ENCODE peak calls at places on chromosome 7, in four cellular contexts. Y is stimulated activated CD4-positive, alpha-beta T cell treated with anti-CD3 and anti-CD28 coated beads, Interleukin-4, amount 100 ng/mL, for 1 hour; F is EL; A is activated CD4-positive, alpha-beta T cell treated with anti-CD3 and anti-CD28 coated beads for 48 hours. Z is an unnamed sample.

GRCh38 chr7:44196450-44196872 is 4.3 kb upstream of the YKT6 start:
- DNase-seq in Y (no peak), F (peak; percentile 62), A (peak; percentile 46), Z (no peak)

GRCh38 chr7:107792364-107792763 is 10.7 kb downstream of the SLC26A3 start:
- DNase-seq in Y (no peak), F (no peak), A (no peak), Z (no peak)

GRCh38 chr7:47042669-47043068 is 539.2 kb downstream of the TNS3 start:
- DNase-seq in Y (no peak), F (no peak), A (no peak), Z (no peak)

GRCh38 chr7:16071246-16071857 is 350.0 kb downstream of the CRPPA start:
- DNase-seq in Y (no peak), F (peak; percentile 56), A (peak; percentile 4), Z (no peak)

GRCh38 chr7:27145167-27145883 is 1.8 kb upstream of the HOXA5 start:
- DNase-seq in Y (no peak), F (no peak), A (no peak), Z (no peak)

GRCh38 chr7:17745588-17745987 is 194.7 kb downstream of the SNX13 start:
- DNase-seq in Y (no peak), F (no peak), A (no peak), Z (no peak)

GRCh38 chr7:39754326-39755120 is 131.2 kb downstream of the RALA start:
- DNase-seq in Y (no peak), F (peak; percentile 68), A (no peak), Z (no peak)

GRCh38 chr7:29480456-29480855 is 83.2 kb upstream of the PRR15 start:
- DNase-seq in Y (no peak), F (no peak), A (no peak), Z (peak; percentile 7)

GRCh38 chr7:116576350-116577319 is 51.8 kb downstream of the CAV1 start:
- DNase-seq in Y (no peak), F (peak; percentile 98), A (peak; percentile 31), Z (no peak)

GRCh38 chr7:92119213-92119759 is 15.0 kb downstream of the CYP51A1 start:
- DNase-seq in Y (no peak), F (no peak), A (no peak), Z (no peak)

GRCh38 chr7:11702938-11703337 is 129.1 kb downstream of the THSD7A start:
- DNase-seq in Y (no peak), F (no peak), A (no peak), Z (no peak)

GRCh38 chr7:116324582-116324981 is 114.2 kb downstream of the TES start:
- DNase-seq in Y (no peak), F (no peak), A (no peak), Z (no peak)

GRCh38 chr7:4882169-4882741 is 1.3 kb downstream of the RADIL start:
- DNase-seq in Y (no peak), F (peak; percentile 67), A (no peak), Z (peak; percentile 50)

GRCh38 chr7:147276783-147277370 is 1160.3 kb downstream of the CNTNAP2 start:
- DNase-seq in Y (no peak), F (no peak), A (no peak), Z (no peak)

GRCh38 chr7:75690121-75690523 is 48.6 kb downstream of the HIP1 start:
- DNase-seq in Y (no peak), F (no peak), A (no peak), Z (no peak)

GRCh38 chr7:142469653-142470335 is 211.9 kb upstream of the PRSS58 start:
- DNase-seq in Y (no peak), F (no peak), A (no peak), Z (no peak)

GRCh38 chr7:125492521-125492920 is 562.9 kb upstream of the POT1 start:
- DNase-seq in Y (no peak), F (no peak), A (no peak), Z (no peak)

GRCh38 chr7:49229246-49229645 is 304.9 kb downstream of the CDC14C start:
- DNase-seq in Y (no peak), F (no peak), A (no peak), Z (no peak)

GRCh38 chr7:47154781-47155180 is 427.1 kb downstream of the TNS3 start:
- DNase-seq in Y (no peak), F (peak; percentile 49), A (no peak), Z (no peak)

Z was measured in hypothalamus.